ENCODE peak calls at places on chromosome 21, in ten cellular contexts. D is SJSA1; F is T-helper 2 cell; L is fibroblast of pulmonary artery; W is T-helper 1 cell; C is heart left ventricle; J is activated naive CD4-positive, alpha-beta T cell; O is midbrain; G is ascending aorta; N is RWPE1. U is an unnamed sample.

GRCh38 chr21:27423073-27423472 is 456.2 kb upstream of the ADAMTS5 start:
- DNase-seq in D (peak), F (no peak), L (peak), W (no peak), C (peak), J (no peak), O (no peak), G (peak), N (no peak), U (peak)

GRCh38 chr21:41111681-41112080 is 56.3 kb upstream of the BACE2 start:
- DNase-seq in D (no peak), F (no peak), L (no peak), W (no peak), C (no peak), J (no peak), O (no peak), G (no peak), N (no peak), U (no peak)

GRCh38 chr21:25005388-25005787 is 601.9 kb downstream of the MRPL39 start:
- DNase-seq in D (no peak), F (no peak), L (peak), W (no peak), C (no peak), J (no peak), O (no peak), G (no peak), N (no peak), U (peak)

GRCh38 chr21:14879458-14879857 is 185.3 kb downstream of the NRIP1 start:
- DNase-seq in D (no peak), F (no peak), L (no peak), W (no peak), C (no peak), J (no peak), O (no peak), G (no peak), N (no peak), U (peak)

GRCh38 chr21:41763398-41763931 is 3.4 kb downstream of the RIPK4 start:
- DNase-seq in D (no peak), F (no peak), L (no peak), W (no peak), C (no peak), J (no peak), O (no peak), G (no peak), N (peak), U (no peak)

GRCh38 chr21:46307625-46308024 is 16.0 kb downstream of the C21orf58 start:
- DNase-seq in D (no peak), F (no peak), L (no peak), W (no peak), C (no peak), J (no peak), O (no peak), G (no peak), N (no peak), U (peak)

GRCh38 chr21:38527737-38528136 is 29.5 kb upstream of the ERG start:
- DNase-seq in D (no peak), F (no peak), L (no peak), W (no peak), C (no peak), J (no peak), O (no peak), G (no peak), N (no peak), U (no peak)

GRCh38 chr21:27033467-27033866 is 66.6 kb upstream of the ADAMTS5 start:
- DNase-seq in D (no peak), F (no peak), L (no peak), W (no peak), C (no peak), J (no peak), O (no peak), G (no peak), N (no peak), U (no peak)

GRCh38 chr21:34690793-34691175 is 22.0 kb downstream of the CLIC6 start:
- DNase-seq in D (no peak), F (no peak), L (no peak), W (no peak), C (no peak), J (no peak), O (no peak), G (no peak), N (no peak), U (no peak)

GRCh38 chr21:45747233-45747766 is 103.8 kb downstream of the PCBP3 start:
- DNase-seq in D (no peak), F (no peak), L (no peak), W (no peak), C (no peak), J (no peak), O (no peak), G (no peak), N (no peak), U (no peak)

GRCh38 chr21:33007747-33008146 is 18.0 kb upstream of the OLIG2 start:
- DNase-seq in D (no peak), F (no peak), L (no peak), W (no peak), C (no peak), J (no peak), O (no peak), G (no peak), N (no peak), U (no peak)

GRCh38 chr21:35206141-35207125 is 157.3 kb upstream of the RUNX1 start:
- DNase-seq in D (no peak), F (no peak), L (no peak), W (no peak), C (peak), J (no peak), O (no peak), G (no peak), N (peak), U (no peak)

GRCh38 chr21:35506352-35506751 is 457.2 kb upstream of the RUNX1 start:
- DNase-seq in D (no peak), F (no peak), L (no peak), W (no peak), C (no peak), J (no peak), O (no peak), G (no peak), N (no peak), U (no peak)

GRCh38 chr21:42360317-42360716 is 6.0 kb downstream of the TFF1 start:
- DNase-seq in D (peak), F (no peak), L (no peak), W (no peak), C (no peak), J (no peak), O (no peak), G (no peak), N (no peak), U (no peak)

GRCh38 chr21:42254631-42255030 is 35.7 kb downstream of the ABCG1 start:
- DNase-seq in D (no peak), F (no peak), L (no peak), W (no peak), C (no peak), J (no peak), O (peak), G (no peak), N (no peak), U (no peak)

GRCh38 chr21:41581592-41582228 is 73.8 kb upstream of the TMPRSS2 start:
- DNase-seq in D (no peak), F (no peak), L (no peak), W (no peak), C (no peak), J (no peak), O (no peak), G (no peak), N (no peak), U (no peak)

GRCh38 chr21:38478782-38479181 is 19.5 kb downstream of the ERG start:
- DNase-seq in D (no peak), F (no peak), L (peak), W (no peak), C (no peak), J (no peak), O (no peak), G (no peak), N (peak), U (no peak)

GRCh38 chr21:45336870-45337269 is 49.2 kb upstream of the POFUT2 start:
- DNase-seq in D (no peak), F (no peak), L (no peak), W (no peak), C (peak), J (no peak), O (peak), G (no peak), N (no peak), U (peak)

GRCh38 chr21:42194863-42195262 is 24.1 kb upstream of the ABCG1 start:
- DNase-seq in D (no peak), F (no peak), L (no peak), W (no peak), C (no peak), J (no peak), O (no peak), G (no peak), N (no peak), U (no peak)

GRCh38 chr21:37758997-37759396 is 157.3 kb downstream of the KCNJ6 start:
- DNase-seq in D (peak), F (no peak), L (peak), W (no peak), C (no peak), J (no peak), O (no peak), G (no peak), N (peak), U (peak)

GRCh38 chr21:38822754-38823374 is 17.1 kb downstream of the ETS2 start:
- DNase-seq in D (no peak), F (no peak), L (no peak), W (no peak), C (no peak), J (no peak), O (no peak), G (no peak), N (no peak), U (no peak)

U was measured in HT1080.